ENCODE peak calls at places on chromosomes 12 and 14, in seven cellular contexts. R is stimulated activated CD8-positive, alpha-beta memory T cell treated with anti-CD3 and anti-CD28 coated beads, Interleukin-15, amount 100 ng/mL, for 1 hour; S is caudate nucleus; M is bronchial epithelial cell; Q is neural progenitor cell; Y is G401; N is astrocyte. J is an unnamed sample.

GRCh38 chr12:131136539-131136872 is 182.8 kb downstream of the ADGRD1 start:
- DNase-seq in R (no peak), S (no peak), M (no peak), Q (no peak), Y (no peak), N (no peak), J (no peak)

GRCh38 chr14:61178226-61179060 is 102.7 kb downstream of the TMEM30B start:
- DNase-seq in R (no peak), S (no peak), M (peak), Q (no peak), Y (no peak), N (peak), J (peak)

GRCh38 chr14:74034572-74034971 is 15.4 kb downstream of the BBOF1 start:
- DNase-seq in R (no peak), S (no peak), M (no peak), Q (no peak), Y (no peak), N (no peak), J (no peak)

GRCh38 chr12:88242161-88242925 is 100.2 kb downstream of the TMTC3 start:
- DNase-seq in R (no peak), S (no peak), M (peak), Q (no peak), Y (no peak), N (peak), J (peak)

GRCh38 chr12:104177663-104178501 is 37.7 kb upstream of the TXNRD1 start:
- DNase-seq in R (no peak), S (no peak), M (peak), Q (no peak), Y (no peak), N (peak), J (peak)

GRCh38 chr12:1591029-1591428 is 3.4 kb downstream of the FBXL14 start:
- DNase-seq in R (no peak), S (no peak), M (peak), Q (peak), Y (peak), N (no peak), J (no peak)

GRCh38 chr14:88005050-88005481 is at the start of gene GPR65:
- DNase-seq in R (no peak), S (no peak), M (no peak), Q (no peak), Y (no peak), N (no peak), J (no peak)

GRCh38 chr14:90658541-90658967 is 157.7 kb downstream of the TTC7B start:
- DNase-seq in R (no peak), S (no peak), M (peak), Q (no peak), Y (no peak), N (peak), J (peak)

GRCh38 chr14:105200641-105201040 is 19.5 kb upstream of the NUDT14 start:
- DNase-seq in R (no peak), S (no peak), M (no peak), Q (no peak), Y (no peak), N (no peak), J (no peak)